ENCODE peak calls at places on chromosomes 11 and 22, in five cellular contexts. R is lower leg skin; D is lower lobe of right lung; X is CD8-positive, alpha-beta memory T cell; B is tibial nerve. E is an unnamed sample.

GRCh38 chr11:32297629-32298028 is 137.7 kb downstream of the WT1 start:
- DNase-seq in B (no peak), R (no peak), D (no peak), X (no peak), E (no peak)

GRCh38 chr22:35627267-35628041 is 10.3 kb upstream of the MB start:
- DNase-seq in X (peak; percentile 19), D (peak; percentile 88), R (peak; percentile 95), B (peak; percentile 84), E (peak; percentile 93)

GRCh38 chr11:27013741-27014415 is 20.0 kb downstream of the FIBIN start:
- DNase-seq in X (no peak), R (no peak), B (no peak), D (no peak), E (no peak)

GRCh38 chr11:61513143-61513740 is 4.7 kb downstream of the LRRC10B start:
- DNase-seq in R (no peak), D (no peak), X (no peak), B (no peak), E (no peak)

GRCh38 chr11:1749787-1750351 is 526 bp downstream of the IFITM10 start:
- DNase-seq in R (no peak), B (no peak), X (no peak), D (peak; percentile 42), E (peak; percentile 100)

GRCh38 chr11:1012740-1013627 is 23.5 kb downstream of the MUC6 start:
- DNase-seq in X (no peak), R (no peak), D (no peak), B (no peak), E (no peak)

GRCh38 chr11:74929431-74930363 is 19.2 kb downstream of the XRRA1 start:
- DNase-seq in D (peak; percentile 53), X (peak; percentile 52), B (peak; percentile 53), R (no peak), E (peak; percentile 70)

GRCh38 chr22:38163844-38164577 is 17.6 kb downstream of the PLA2G6 start:
- DNase-seq in X (no peak), D (no peak), R (no peak), B (no peak), E (peak; percentile 58)

GRCh38 chr11:8809605-8810272 is 101.2 kb upstream of the AKIP1 start:
- DNase-seq in R (no peak), B (no peak), D (no peak), X (no peak), E (no peak)

GRCh38 chr11:134939905-134940304 is 527.9 kb upstream of the B3GAT1 start:
- DNase-seq in B (no peak), X (no peak), R (peak; percentile 77), D (no peak), E (no peak)

GRCh38 chr11:109894242-109894641 is 198.9 kb upstream of the ZC3H12C start:
- DNase-seq in R (no peak), D (no peak), B (no peak), X (no peak), E (no peak)

GRCh38 chr11:3094223-3094824 is 37.1 kb upstream of the CARS1 start:
- DNase-seq in B (no peak), R (peak; percentile 71), D (peak; percentile 40), X (no peak), E (peak; percentile 80)

GRCh38 chr11:8330416-8330815 is 66.7 kb upstream of the LMO1 start:
- DNase-seq in R (no peak), D (no peak), B (no peak), X (no peak), E (no peak)

GRCh38 chr11:3892156-3892555 is 36.7 kb downstream of the STIM1 start:
- DNase-seq in B (no peak), D (no peak), R (no peak), X (no peak), E (no peak)

GRCh38 chr22:35892192-35892591 is 136.4 kb downstream of the RBFOX2 start:
- DNase-seq in D (no peak), R (no peak), X (no peak), B (no peak), E (no peak)

GRCh38 chr22:44814266-44815098 is 62.1 kb downstream of the ARHGAP8 start:
- DNase-seq in X (no peak), B (no peak), R (no peak), D (no peak), E (no peak)

GRCh38 chr11:56273854-56274253 is at the start of gene OR5T1:
- DNase-seq in D (no peak), R (no peak), B (no peak), X (no peak), E (no peak)
- H3K4me3 ChIP-seq in D (no peak within 1 kb of the TSS), R (no peak within 1 kb of the TSS), B (no peak within 1 kb of the TSS), X (no peak within 1 kb of the TSS), E (no peak within 1 kb of the TSS)

GRCh38 chr11:116930586-116930985 is 93.2 kb upstream of the APOA1 start:
- DNase-seq in R (no peak), D (no peak), B (no peak), X (no peak), E (no peak)

GRCh38 chr11:116931206-116931953 is 94.0 kb upstream of the APOA1 start:
- DNase-seq in B (no peak), R (no peak), X (peak; percentile 79), D (no peak), E (peak; percentile 42)

GRCh38 chr11:116929393-116930090 is 92.1 kb upstream of the APOA1 start:
- DNase-seq in B (no peak), X (no peak), D (no peak), R (no peak), E (no peak)

GRCh38 chr11:116928845-116929244 is 91.4 kb upstream of the APOA1 start:
- DNase-seq in X (no peak), B (no peak), R (no peak), D (no peak), E (no peak)

GRCh38 chr11:116930177-116930576 is 92.8 kb upstream of the APOA1 start:
- DNase-seq in D (no peak), R (no peak), X (peak; percentile 61), B (no peak), E (peak; percentile 88)
- H3K4me3 ChIP-seq in D (peak overlapping the region; percentile 30), R (no peak overlapping the region), X (peak overlapping the region; percentile 6), B (peak overlapping the region; percentile 3), E (peak overlapping the region; percentile 49)

DNA sequence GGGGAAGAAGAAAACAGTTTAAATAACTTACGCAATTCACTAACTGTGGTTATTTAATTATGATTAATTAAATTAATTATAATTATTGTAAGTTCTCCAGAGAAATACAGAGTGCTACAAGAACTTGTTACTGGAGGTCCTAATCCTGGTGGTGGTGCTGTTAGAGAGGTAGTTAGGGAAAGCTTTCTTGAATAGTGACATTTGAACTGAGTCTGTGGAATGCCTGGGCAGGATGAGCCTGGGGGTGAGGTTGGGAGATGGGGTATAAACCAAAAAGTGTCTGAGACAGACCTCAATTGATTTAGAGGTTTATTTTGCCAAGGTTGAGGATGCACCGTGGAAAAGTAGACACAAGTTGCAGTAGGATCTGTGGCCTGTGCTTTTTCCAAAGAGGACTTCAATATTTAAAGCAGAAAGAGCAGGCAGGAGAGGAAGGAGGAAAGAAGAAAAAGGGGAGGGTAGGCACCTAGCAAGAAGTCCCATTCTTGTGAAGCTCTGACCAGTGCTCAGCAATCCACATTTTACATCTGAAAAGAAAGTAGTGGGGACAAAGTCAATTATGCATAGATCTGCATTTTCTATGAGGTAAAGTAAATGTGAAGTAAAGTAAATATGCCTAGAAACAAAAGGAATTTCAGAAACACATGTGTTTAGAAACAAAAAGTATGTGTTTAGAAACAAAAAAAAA is 4.4 kb upstream of the ZNF202 start:
- DNase-seq in D (no peak), X (no peak), B (no peak), R (no peak), E (no peak)
- H3K4me3 ChIP-seq in D (no peak overlapping the region), X (no peak overlapping the region), B (no peak overlapping the region), R (no peak overlapping the region), E (no peak overlapping the region)

GRCh38 chr22:39456262-39457046 is at the start of gene MGAT3:
- DNase-seq in D (no peak), B (no peak), R (no peak), X (peak; percentile 31), E (no peak)
- H3K4me3 ChIP-seq in D (peak within 1 kb of the TSS; percentile 52), B (peak within 1 kb of the TSS; percentile 43), R (peak within 1 kb of the TSS; percentile 39), X (no peak within 1 kb of the TSS), E (no peak within 1 kb of the TSS)

E was measured in osteoblast.